ENCODE peak calls at places on chromosomes 12 and 14, in eight cellular contexts. P, K, X, R, W, S, E and G are unnamed samples.

GRCh38 chr12:131755305-131756113 is 44.6 kb downstream of the SFSWAP start:
- DNase-seq in R (peak), W (no peak), X (no peak), S (no peak), P (peak), K (peak), E (peak), G (no peak)

GRCh38 chr12:70719084-70719483 is 81.9 kb upstream of the PTPRB start:
- DNase-seq in R (no peak), E (no peak), K (no peak), X (no peak), P (peak), W (no peak), S (peak), G (no peak)

GRCh38 chr12:120534203-120534702 is at the start of gene RNF10:
- DNase-seq in S (peak), K (peak), R (peak), E (peak), W (peak), X (peak), P (peak), G (peak)

GRCh38 chr12:118136559-118137003 is 657 bp downstream of the PEBP1 start:
- DNase-seq in S (peak), R (peak), E (peak), P (peak), W (peak), K (peak), X (peak), G (peak)

GRCh38 chr12:60832300-60832699 is 1236.5 kb downstream of the SLC16A7 start:
- DNase-seq in P (no peak), K (no peak), W (no peak), X (peak), E (no peak), S (no peak), R (no peak), G (no peak)

GRCh38 chr12:57118711-57119271 is 7.6 kb upstream of the STAT6 start:
- DNase-seq in K (no peak), E (no peak), S (no peak), R (no peak), X (no peak), W (no peak), P (no peak), G (no peak)

GRCh38 chr12:3667485-3667884 is 85.4 kb downstream of the CRACR2A start:
- DNase-seq in P (peak), W (no peak), S (no peak), X (no peak), K (no peak), R (no peak), E (peak), G (no peak)

GRCh38 chr14:38252066-38252710 is 3.7 kb downstream of the CLEC14A start:
- DNase-seq in P (no peak), S (no peak), X (no peak), E (no peak), W (no peak), K (no peak), R (peak), G (no peak)

GRCh38 chr14:101358320-101358569 is 203.1 kb upstream of the DIO3 start:
- DNase-seq in R (no peak), K (no peak), E (no peak), W (peak), S (no peak), X (no peak), P (no peak), G (no peak)

GRCh38 chr12:58349161-58349560 is 407.8 kb downstream of the ATP23 start:
- DNase-seq in K (no peak), X (no peak), P (no peak), E (no peak), S (no peak), W (no peak), R (peak), G (no peak)

GRCh38 chr12:121697093-121697698 is 15.4 kb upstream of the TMEM120B start:
- DNase-seq in X (no peak), K (peak), E (peak), P (peak), S (peak), R (peak), W (no peak), G (no peak)

GRCh38 chr14:90005441-90005840 is 49.7 kb downstream of the TDP1 start:
- DNase-seq in S (no peak), R (no peak), P (no peak), E (no peak), K (no peak), W (no peak), X (no peak), G (no peak)

GRCh38 chr14:35122696-35123387 is 490 bp downstream of the PRORP start:
- DNase-seq in W (no peak), X (peak), E (no peak), P (peak), S (peak), R (peak), K (peak), G (no peak)

GRCh38 chr12:27243006-27243405 is 1.1 kb upstream of the STK38L start:
- DNase-seq in R (no peak), S (no peak), E (no peak), W (no peak), K (no peak), X (no peak), P (no peak), G (peak)

GRCh38 chr12:109604902-109605536 is 31.4 kb downstream of the MVK start:
- DNase-seq in W (no peak), K (no peak), P (no peak), X (no peak), E (no peak), R (no peak), S (no peak), G (no peak)

GRCh38 chr12:40864891-40865290 is 172.7 kb downstream of the CNTN1 start:
- DNase-seq in P (no peak), W (no peak), K (no peak), R (no peak), X (no peak), S (no peak), E (no peak), G (no peak)

GRCh38 chr14:50318031-50318626 is 6.0 kb downstream of the DMAC2L start:
- DNase-seq in X (no peak), E (peak), W (no peak), K (peak), S (peak), P (peak), R (peak), G (no peak)

GRCh38 chr12:25784669-25785068 is 173.8 kb upstream of the RASSF8 start:
- DNase-seq in X (no peak), P (no peak), E (no peak), R (no peak), K (no peak), S (no peak), W (no peak), G (no peak)

GRCh38 chr12:76790564-76791552 is 26.9 kb downstream of the ZDHHC17 start:
- DNase-seq in E (peak), W (no peak), R (peak), K (peak), X (no peak), S (peak), P (peak), G (no peak)

GRCh38 chr14:89351364-89351957 is 65.6 kb downstream of the FOXN3 start:
- DNase-seq in K (peak), R (peak), X (no peak), P (peak), E (peak), S (peak), W (no peak), G (peak)

GRCh38 chr12:88207921-88208640 is 66.0 kb downstream of the TMTC3 start:
- DNase-seq in E (no peak), R (peak), W (no peak), S (peak), X (peak), K (peak), P (no peak), G (no peak)

GRCh38 chr14:101564819-101565698 is 3.8 kb downstream of the DIO3 start:
- DNase-seq in K (no peak), R (no peak), P (peak), S (no peak), E (peak), X (no peak), W (no peak), G (no peak)

GRCh38 chr12:47576256-47576655 is 129.6 kb downstream of the RPAP3 start:
- DNase-seq in R (no peak), X (no peak), P (peak), K (no peak), S (no peak), W (no peak), E (no peak), G (no peak)

GRCh38 chr12:46209914-46210834 is 58.7 kb downstream of the SLC38A1 start:
- DNase-seq in W (peak), E (no peak), K (no peak), S (no peak), P (peak), R (peak), X (no peak), G (peak)

GRCh38 chr12:56237552-56237951 is 7.7 kb downstream of the SLC39A5 start:
- DNase-seq in X (no peak), R (no peak), P (peak), W (no peak), E (no peak), S (no peak), K (no peak), G (no peak)

GRCh38 chr12:29241821-29242591 is 92.9 kb downstream of the FAR2 start:
- DNase-seq in E (no peak), S (peak), R (peak), W (no peak), X (peak), P (peak), K (peak), G (peak)

GRCh38 chr12:14283489-14284144 is 81.9 kb upstream of the ATF7IP start:
- DNase-seq in K (no peak), R (no peak), W (no peak), E (no peak), X (no peak), P (peak), S (no peak), G (peak)

GRCh38 chr14:80211143-80212024 is at the start of gene DIO2:
- DNase-seq in R (peak), W (no peak), E (peak), S (no peak), X (peak), P (peak), K (peak), G (no peak)

GRCh38 chr14:34254596-34254995 is 207.4 kb downstream of the SPTSSA start:
- DNase-seq in X (no peak), S (no peak), R (no peak), W (no peak), K (no peak), E (no peak), P (no peak), G (no peak)

GRCh38 chr14:96754162-96754844 is 42.9 kb upstream of the VRK1 start:
- DNase-seq in W (peak), P (no peak), X (no peak), S (no peak), K (peak), E (peak), R (no peak), G (no peak)

GRCh38 chr12:29650371-29650770 is 133.4 kb downstream of the TMTC1 start:
- DNase-seq in X (no peak), K (no peak), P (no peak), R (no peak), W (no peak), S (no peak), E (no peak), G (no peak)

GRCh38 chr12:32413412-32413811 is 14.1 kb downstream of the FGD4 start:
- DNase-seq in W (no peak), E (no peak), R (no peak), K (no peak), P (no peak), S (no peak), X (no peak), G (no peak)

GRCh38 chr14:59925797-59926196 is 5.9 kb downstream of the LRRC9 start:
- DNase-seq in X (no peak), K (no peak), W (no peak), P (no peak), R (no peak), S (no peak), E (no peak), G (no peak)

GRCh38 chr12:121649819-121650353 is 19.6 kb downstream of the MORN3 start:
- DNase-seq in X (no peak), P (no peak), R (no peak), K (no peak), W (no peak), S (no peak), E (no peak), G (no peak)

GRCh38 chr12:45215419-45216296 is at the start of gene ANO6:
- DNase-seq in E (peak), K (peak), S (peak), R (peak), W (peak), P (peak), X (peak), G (peak)

GRCh38 chr12:104680070-104680469 is 223.3 kb downstream of the CHST11 start:
- DNase-seq in E (peak), S (peak), K (no peak), P (peak), W (no peak), X (no peak), R (no peak), G (no peak)

GRCh38 chr14:55715889-55716288 is 135.9 kb downstream of the KTN1 start:
- DNase-seq in S (peak), X (peak), R (peak), P (no peak), E (no peak), K (peak), W (peak), G (no peak)

GRCh38 chr12:121637231-121637914 is 11.0 kb downstream of the ORAI1 start:
- DNase-seq in E (no peak), K (no peak), S (no peak), R (no peak), P (no peak), X (no peak), W (no peak), G (peak)

GRCh38 chr14:105485720-105486332 is 860 bp upstream of the CRIP1 start:
- DNase-seq in E (peak), P (peak), W (no peak), S (no peak), K (no peak), R (peak), X (no peak), G (peak)

GRCh38 chr12:20646239-20646827 is 48.8 kb upstream of the SLCO1C1 start:
- DNase-seq in P (peak), W (no peak), X (peak), K (peak), E (peak), R (peak), S (peak), G (no peak)
- TF ChIP-seq CTCF in P (peak), W (peak), X (peak), K (peak), E (peak), R (peak), S (peak), G (peak)

DNA sequence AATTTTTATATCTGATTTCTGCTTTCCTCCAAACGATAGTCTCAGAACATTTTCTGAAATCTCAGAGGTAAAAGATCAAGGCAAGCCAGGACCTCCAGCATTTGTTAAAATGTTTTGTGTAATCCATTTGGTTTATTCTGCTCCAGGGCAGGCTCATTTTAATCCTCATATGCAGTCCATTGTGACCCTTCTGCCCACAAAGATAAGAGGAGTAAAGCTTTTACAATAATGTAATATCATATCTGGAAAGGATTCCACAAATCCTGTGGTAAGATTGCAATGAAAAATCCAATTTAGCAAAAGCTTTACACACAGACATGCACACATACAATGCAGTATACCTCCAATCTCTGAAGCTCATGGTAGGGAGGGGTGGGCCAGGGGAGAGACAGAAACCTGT is 55.3 kb upstream of the KCNH5 start:
- DNase-seq in S (no peak), K (no peak), R (no peak), E (no peak), W (no peak), P (no peak), X (no peak), G (no peak)
- H3K4me3 ChIP-seq in S (no peak), K (no peak), R (no peak), E (no peak), W (no peak), P (no peak), X (no peak), G (no peak)

GRCh38 chr12:64680235-64680634 is 69.9 kb downstream of the RASSF3 start:
- DNase-seq in R (no peak), W (no peak), E (peak), P (no peak), S (no peak), K (no peak), X (no peak), G (no peak)

GRCh38 chr12:64675795-64676194 is 65.5 kb downstream of the RASSF3 start:
- DNase-seq in W (peak), S (peak), K (peak), E (peak), X (no peak), P (no peak), R (peak), G (no peak)

GRCh38 chr12:64679487-64679983 is 69.2 kb downstream of the RASSF3 start:
- DNase-seq in S (peak), P (no peak), E (peak), W (peak), K (peak), X (peak), R (peak), G (no peak)

GRCh38 chr12:64678835-64679234 is 68.5 kb downstream of the RASSF3 start:
- DNase-seq in E (no peak), K (no peak), R (no peak), S (no peak), X (no peak), W (no peak), P (no peak), G (no peak)

GRCh38 chr12:64678248-64678647 is 68.0 kb downstream of the RASSF3 start:
- DNase-seq in K (no peak), S (no peak), R (no peak), P (no peak), E (no peak), W (no peak), X (no peak), G (no peak)
- TF ChIP-seq CTCF in K (no peak), S (no peak), R (no peak), P (peak), E (no peak), W (no peak), X (no peak), G (peak)

GRCh38 chr14:36649872-36650650 is 11.6 kb upstream of the PAX9 start:
- DNase-seq in E (no peak), X (no peak), R (no peak), P (no peak), S (no peak), K (no peak), W (no peak), G (no peak)
- H3K4me3 ChIP-seq in E (no peak), X (no peak), R (no peak), P (no peak), S (no peak), K (no peak), W (no peak), G (no peak)

GRCh38 chr12:116881867-116882507 is 746 bp upstream of the HRK start:
- DNase-seq in P (peak), K (no peak), S (no peak), W (no peak), R (no peak), E (no peak), X (no peak), G (no peak)

GRCh38 chr12:116880213-116880816 is 926 bp downstream of the HRK start:
- DNase-seq in K (no peak), X (no peak), S (peak), E (no peak), P (peak), R (peak), W (no peak), G (no peak)

GRCh38 chr12:116880817-116881324 is 370 bp downstream of the HRK start:
- DNase-seq in K (peak), P (peak), S (no peak), X (peak), E (peak), R (peak), W (no peak), G (peak)

GRCh38 chr12:116881325-116881866 is at the start of gene HRK:
- DNase-seq in S (no peak), R (peak), K (no peak), E (no peak), X (no peak), W (no peak), P (peak), G (no peak)

DNA sequence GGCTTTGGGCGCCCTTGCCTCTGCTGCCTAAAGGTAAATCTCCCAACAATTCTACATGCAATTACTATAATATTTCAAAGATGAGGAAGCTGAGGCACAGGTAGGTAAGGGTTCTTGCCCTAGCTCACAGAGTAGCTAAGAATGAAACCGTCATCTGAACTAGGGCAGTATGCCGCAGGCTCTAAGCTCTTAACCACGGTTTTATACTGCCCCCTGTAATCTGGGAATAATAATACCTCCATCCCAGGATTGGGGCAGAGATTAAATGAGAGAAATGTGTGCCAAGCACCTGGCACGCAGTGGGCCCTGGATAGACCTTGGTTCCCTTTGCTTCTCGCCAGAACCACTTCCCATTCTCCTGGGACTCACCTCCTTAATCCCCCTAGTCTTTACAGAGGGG is 1.5 kb upstream of the HRK start:
- DNase-seq in K (peak), X (no peak), R (peak), E (peak), W (no peak), P (peak), S (peak), G (no peak)
- TF ChIP-seq CTCF in K (peak), X (peak), R (peak), E (peak), W (no peak), P (peak), S (peak), G (peak)

GRCh38 chr12:130162771-130163460 is 652 bp downstream of the FZD10 start:
- DNase-seq in S (no peak), W (no peak), K (no peak), R (peak), E (no peak), P (no peak), X (no peak), G (peak)
- H3K4me3 ChIP-seq in S (no peak), W (peak), K (no peak), R (peak), E (no peak), P (peak), X (no peak), G (no peak)

GRCh38 chr14:28609228-28609828 is 157.3 kb upstream of the FOXG1 start:
- DNase-seq in P (peak), E (peak), W (no peak), X (peak), R (peak), K (peak), S (peak), G (no peak)
- TF ChIP-seq CTCF in P (peak), E (peak), W (peak), X (peak), R (peak), K (peak), S (peak), G (peak)

DNA sequence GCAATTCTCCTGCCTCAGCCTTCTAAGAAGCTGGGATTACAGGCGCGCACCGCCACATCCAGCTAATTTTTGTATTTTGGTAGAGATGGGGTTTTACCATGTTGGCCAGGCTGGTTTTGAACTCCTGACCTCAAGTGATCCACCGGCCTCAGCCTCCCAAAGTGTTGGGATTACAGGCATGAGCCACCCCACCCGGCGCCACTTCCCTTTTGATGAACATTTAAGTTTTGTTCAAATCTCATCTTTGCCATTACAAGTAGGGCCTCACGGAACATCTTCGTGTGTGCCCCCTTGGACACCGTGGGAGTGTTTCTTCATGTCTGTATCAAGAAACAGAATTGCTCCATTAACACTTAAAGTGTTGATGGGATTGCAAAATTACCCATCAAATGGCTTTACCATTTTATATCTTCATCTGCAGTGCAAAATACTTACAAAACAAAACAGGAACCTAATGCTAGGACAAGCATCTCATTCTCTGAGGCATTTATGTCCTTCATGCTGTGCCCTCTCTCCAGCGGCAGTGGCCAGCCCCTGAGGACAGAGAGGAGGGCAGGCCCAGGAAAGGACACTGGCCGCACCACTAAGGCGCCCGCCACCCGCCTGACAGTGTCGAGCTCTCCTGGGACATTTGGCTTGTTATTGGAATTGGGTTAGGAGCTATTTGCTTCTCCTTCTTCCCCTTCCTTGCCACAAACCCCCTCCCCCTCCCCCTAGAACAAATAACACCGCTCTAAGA is 61.7 kb downstream of the RFX4 start:
- DNase-seq in W (no peak), R (no peak), K (no peak), P (no peak), S (no peak), X (no peak), E (no peak), G (no peak)
- H3K4me3 ChIP-seq in W (no peak), R (no peak), K (no peak), P (no peak), S (no peak), X (no peak), E (no peak), G (no peak)